ENCODE peak calls at places on chromosomes 5 and 9, in five cellular contexts. P, U, C, V and Y are unnamed samples.

GRCh38 chr5:28734396-28734795 is 1696.0 kb upstream of the CDH9 start:
- DNase-seq in C (no peak), U (no peak), V (no peak), P (no peak), Y (no peak)

GRCh38 chr5:159463590-159464321 is 133.5 kb upstream of the IL12B start:
- DNase-seq in C (no peak), V (no peak), P (no peak), U (no peak), Y (no peak)

GRCh38 chr5:5418764-5419163 is 3.7 kb upstream of the ICE1 start:
- DNase-seq in C (no peak), P (no peak), V (no peak), U (peak), Y (no peak)

GRCh38 chr5:29720954-29721353 is 1472.5 kb upstream of the CDH6 start:
- DNase-seq in C (no peak), V (no peak), P (no peak), U (no peak), Y (no peak)

GRCh38 chr9:31776471-31776870 is 608.0 kb upstream of the ACO1 start:
- DNase-seq in U (no peak), C (no peak), P (no peak), V (no peak), Y (no peak)

GRCh38 chr5:126681970-126682369 is 81.2 kb downstream of the PHAX start:
- DNase-seq in V (no peak), C (no peak), P (no peak), U (peak), Y (no peak)

GRCh38 chr5:142537938-142538337 is 148.0 kb downstream of the FGF1 start:
- DNase-seq in V (peak), P (no peak), C (no peak), U (no peak), Y (no peak)

GRCh38 chr9:115717298-115717697 is 436.3 kb upstream of the PAPPA start:
- DNase-seq in P (no peak), U (no peak), V (no peak), C (no peak), Y (no peak)

GRCh38 chr9:138082918-138083636 is 205.5 kb downstream of the CACNA1B start:
- DNase-seq in U (no peak), P (peak), C (no peak), V (no peak), Y (no peak)

GRCh38 chr9:132733133-132733815 is 63.0 kb downstream of the GTF3C4 start:
- DNase-seq in U (no peak), P (no peak), V (no peak), C (no peak), Y (no peak)

GRCh38 chr9:16675131-16675530 is 195.3 kb downstream of the BNC2 start:
- DNase-seq in U (no peak), V (no peak), P (no peak), C (no peak), Y (no peak)

GRCh38 chr5:152532714-152533113 is 127.6 kb upstream of the NMUR2 start:
- DNase-seq in V (peak), P (no peak), C (no peak), U (no peak), Y (no peak)

GRCh38 chr5:1038417-1039209 is 30.0 kb downstream of the NKD2 start:
- DNase-seq in V (no peak), C (no peak), P (peak), U (no peak), Y (no peak)

GRCh38 chr9:21558627-21559401 is 76.7 kb upstream of the IFNE start:
- DNase-seq in V (peak), P (no peak), U (no peak), C (no peak), Y (peak)

DNA sequence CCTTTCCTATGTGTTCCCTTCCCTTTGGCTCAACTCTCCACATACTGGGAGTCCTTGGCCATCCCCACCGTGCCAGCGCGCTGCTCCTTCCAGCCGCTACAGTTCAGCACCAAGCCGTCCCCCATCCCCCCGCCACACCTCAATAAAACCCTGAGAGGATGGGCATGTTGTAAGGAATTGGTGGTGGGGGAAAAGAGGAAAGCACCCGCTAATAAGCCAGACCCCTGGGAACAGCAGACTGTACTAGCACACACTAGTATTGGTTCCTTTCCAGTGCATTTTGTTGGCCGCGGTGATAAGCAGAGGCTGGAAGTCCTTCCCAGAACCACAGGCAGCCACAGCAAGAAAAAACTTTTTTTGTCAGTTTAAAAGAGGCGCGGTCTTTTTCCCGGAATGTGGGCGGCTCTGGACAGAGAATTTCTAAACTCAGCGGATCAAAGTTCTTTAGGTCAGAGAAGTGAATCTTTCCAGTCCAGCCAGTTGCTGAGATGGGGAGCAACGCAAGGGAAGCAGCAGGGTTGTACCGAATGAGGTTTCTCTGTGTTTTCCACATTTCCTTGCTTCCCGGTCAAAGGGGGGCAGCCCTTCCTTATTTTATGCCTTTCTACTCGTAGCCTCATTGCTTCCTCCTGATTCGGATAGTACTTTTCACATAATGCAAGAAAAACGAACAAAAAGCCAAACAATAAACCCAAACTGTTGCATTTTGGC is 2.1 kb downstream of the CHSY3 start:
- DNase-seq in C (no peak), P (peak), V (peak), U (peak), Y (no peak)
- TF ChIP-seq CTCF in C (no peak), P (no peak), V (peak), U (no peak), Y (no peak)

DNA sequence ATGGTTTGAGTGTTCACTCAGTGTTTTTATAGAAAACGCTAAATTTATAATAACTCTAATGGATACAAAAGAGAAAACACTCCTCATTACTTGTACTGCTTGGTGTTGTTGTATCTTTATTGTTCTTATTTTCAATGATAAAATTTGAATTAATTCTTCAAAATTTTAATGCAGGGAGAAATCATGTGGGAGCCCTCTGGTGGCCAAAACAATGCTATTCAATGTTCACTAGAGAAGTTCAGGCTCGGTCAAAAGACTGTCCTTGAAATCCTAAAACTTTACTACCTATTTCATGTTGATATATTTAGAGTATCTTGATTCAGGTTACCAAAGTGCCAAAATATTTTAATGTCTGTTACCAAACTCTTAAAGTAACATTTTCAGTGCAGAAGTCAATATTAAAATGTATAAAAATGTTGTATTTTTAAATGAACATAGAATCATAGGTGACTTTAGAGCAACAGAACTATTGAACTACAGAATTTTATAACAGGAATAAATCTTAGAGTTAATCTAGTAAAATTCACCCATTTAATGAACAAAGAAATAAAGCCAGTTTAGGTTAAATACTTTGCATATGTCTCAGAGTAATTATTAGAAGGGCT is 1259.8 kb downstream of the PTPRD start:
- DNase-seq in U (peak), V (peak), C (no peak), P (no peak), Y (no peak)
- TF ChIP-seq CTCF in U (peak), V (peak), C (peak), P (no peak), Y (peak)

DNA sequence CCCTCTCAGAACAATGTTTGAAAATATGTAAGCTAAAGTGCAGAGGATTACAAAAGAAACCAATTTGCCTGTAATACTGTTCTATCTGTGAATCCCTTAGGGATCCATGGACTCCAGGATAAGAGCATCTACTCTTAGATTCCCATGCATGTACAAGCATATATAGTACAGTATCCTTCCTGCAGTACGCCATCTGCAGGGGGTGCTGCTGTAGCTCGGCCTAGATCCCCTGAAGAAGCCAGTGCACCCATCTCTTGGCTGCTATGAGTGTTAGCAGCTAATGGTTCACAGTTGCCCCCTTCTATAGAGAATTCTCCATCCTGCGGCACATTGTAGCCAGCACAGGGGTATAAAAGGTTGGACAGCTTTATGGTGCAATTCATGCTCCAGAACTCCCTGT is 61.8 kb upstream of the SLC30A5 start:
- DNase-seq in P (no peak), U (no peak), V (no peak), C (no peak), Y (no peak)
- TF ChIP-seq CTCF in P (no peak), U (no peak), V (peak), C (peak), Y (no peak)

DNA sequence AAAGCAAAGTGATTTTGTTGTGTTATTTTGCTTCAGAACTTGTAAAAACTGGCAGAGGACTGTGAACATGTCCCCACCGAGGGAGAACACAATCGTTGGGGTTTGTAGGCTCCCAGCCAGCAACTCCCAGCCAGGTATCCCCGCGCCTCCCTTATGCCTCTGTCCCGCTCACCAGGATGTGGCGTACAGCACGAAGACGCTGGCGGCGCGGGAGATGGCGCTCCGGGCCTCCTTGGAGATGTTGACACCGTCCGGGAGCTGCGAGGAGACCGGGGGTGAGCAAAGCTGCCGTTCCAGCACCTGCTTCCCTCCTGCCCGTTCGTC is 630 bp downstream of the POLE3 start:
- DNase-seq in U (no peak), P (no peak), V (peak), C (no peak), Y (no peak)
- TF ChIP-seq CTCF in U (no peak), P (no peak), V (no peak), C (no peak), Y (peak)

GRCh38 chr9:1918642-1919041 is 96.5 kb upstream of the SMARCA2 start:
- DNase-seq in C (no peak), V (no peak), U (no peak), P (no peak), Y (no peak)

GRCh38 chr9:1916676-1917075 is 98.5 kb upstream of the SMARCA2 start:
- DNase-seq in U (no peak), P (peak), C (no peak), V (no peak), Y (no peak)

GRCh38 chr9:1919229-1919628 is 95.9 kb upstream of the SMARCA2 start:
- DNase-seq in C (no peak), V (no peak), P (no peak), U (no peak), Y (no peak)

GRCh38 chr9:1927546-1927945 is 87.6 kb upstream of the SMARCA2 start:
- DNase-seq in P (no peak), U (no peak), V (no peak), C (no peak), Y (no peak)

GRCh38 chr9:1922026-1922425 is 93.1 kb upstream of the SMARCA2 start:
- DNase-seq in C (no peak), V (no peak), P (no peak), U (no peak), Y (no peak)
- TF ChIP-seq CTCF in C (peak), V (peak), P (no peak), U (no peak), Y (peak)

GRCh38 chr5:106801554-106801953 is 869.2 kb downstream of the EFNA5 start:
- DNase-seq in C (no peak), V (no peak), P (no peak), U (no peak), Y (no peak)

GRCh38 chr5:106797996-106798395 is 872.7 kb downstream of the EFNA5 start:
- DNase-seq in V (no peak), P (no peak), U (no peak), C (no peak), Y (no peak)
- TF ChIP-seq CTCF in V (no peak), P (no peak), U (no peak), C (no peak), Y (no peak)